ENCODE peak calls at places on chromosome 14, in five cellular contexts. Y is RCC 7860, K is NCI-H2081, B is neural progenitor cell, E is gastrocnemius medialis. C is an unnamed sample.

GRCh38 chr14:53519137-53519536 is 366.0 kb upstream of the DDHD1 start:
- DNase-seq in E (no peak), K (no peak), B (no peak), Y (no peak), C (no peak)

GRCh38 chr14:32594766-32595165 is 265.7 kb downstream of the AKAP6 start:
- DNase-seq in E (no peak), Y (no peak), B (no peak), K (no peak), C (no peak)

GRCh38 chr14:28308727-28309126 is 457.9 kb upstream of the FOXG1 start:
- DNase-seq in E (no peak), K (no peak), Y (no peak), B (no peak), C (no peak)

GRCh38 chr14:23008836-23009235 is 1.1 kb downstream of the C14orf93 start:
- DNase-seq in B (no peak), E (no peak), K (peak; percentile 37), Y (no peak), C (peak; percentile 81)

GRCh38 chr14:61561144-61561543 is 134.2 kb upstream of the HIF1A start:
- DNase-seq in K (no peak), Y (peak; percentile 51), B (peak; percentile 11), E (no peak), C (no peak)

GRCh38 chr14:92154283-92154942 is 32.6 kb downstream of the CPSF2 start:
- DNase-seq in K (no peak), E (no peak), B (no peak), Y (no peak), C (no peak)

GRCh38 chr14:64830961-64831360 is 48.7 kb downstream of the SPTB start:
- DNase-seq in B (no peak), K (no peak), E (no peak), Y (no peak), C (no peak)

GRCh38 chr14:31582286-31582691 is 21.1 kb downstream of the NUBPL start:
- DNase-seq in K (no peak), E (no peak), B (peak; percentile 64), Y (no peak), C (no peak)

GRCh38 chr14:22407033-22407432 is 182.0 kb downstream of the DAD1 start:
- DNase-seq in E (no peak), B (no peak), Y (no peak), K (no peak), C (no peak)

GRCh38 chr14:27668531-27668930 is 1070.7 kb upstream of the NOVA1 start:
- DNase-seq in Y (no peak), E (no peak), K (no peak), B (no peak), C (no peak)

GRCh38 chr14:67837011-67837624 is 17.5 kb downstream of the RAD51B start:
- DNase-seq in E (no peak), Y (peak; percentile 26), K (peak; percentile 24), B (peak; percentile 74), C (peak; percentile 11)

GRCh38 chr14:99231850-99232401 is 40.1 kb downstream of the BCL11B start:
- DNase-seq in Y (no peak), K (no peak), B (peak; percentile 85), E (no peak), C (no peak)

GRCh38 chr14:60602312-60602711 is 47.0 kb downstream of the SIX1 start:
- DNase-seq in Y (no peak), B (no peak), K (no peak), E (no peak), C (no peak)